ENCODE peak calls at places on chromosomes 2 and 18, in five cellular contexts. N is GM12878, V is K562, Y is SK-N-SH, A is HepG2. F is an unnamed sample.

GRCh38 chr2:196225213-196225612 is 53.8 kb upstream of the STK17B start:
- DNase-seq in A (no peak), Y (no peak), V (no peak), N (no peak), F (peak)

GRCh38 chr2:137981112-137981679 is 16.9 kb downstream of the HNMT start:
- DNase-seq in V (no peak), N (no peak), A (no peak), Y (no peak), F (no peak)

GRCh38 chr2:233288663-233289062 is 19.0 kb upstream of the SAG start:
- DNase-seq in Y (no peak), A (no peak), V (no peak), N (no peak), F (no peak)

GRCh38 chr18:49234984-49235383 is 225.5 kb downstream of the DYM start:
- DNase-seq in A (no peak), V (no peak), Y (no peak), N (no peak), F (no peak)

GRCh38 chr2:61811821-61812220 is 42.0 kb downstream of the FAM161A start:
- DNase-seq in Y (no peak), N (no peak), V (no peak), A (no peak), F (no peak)

GRCh38 chr2:69780907-69781306 is 39.0 kb downstream of the ANXA4 start:
- DNase-seq in V (no peak), A (peak), Y (no peak), N (no peak), F (no peak)

GRCh38 chr18:61333746-61334490 is 688 bp downstream of the CDH20 start:
- DNase-seq in N (no peak), V (no peak), A (no peak), Y (peak), F (no peak)

GRCh38 chr2:26768759-26769500 is 4.8 kb downstream of the SLC35F6 start:
- DNase-seq in V (peak), A (no peak), Y (no peak), N (no peak), F (no peak)

GRCh38 chr18:25284278-25284677 is 67.7 kb downstream of the ZNF521 start:
- DNase-seq in V (no peak), A (no peak), N (no peak), Y (no peak), F (no peak)
- TF ChIP-seq MXI1 in V (no peak), A (no peak), N (no peak), Y (no peak), F (no peak)

GRCh38 chr2:98870516-98871158 is 65.4 kb downstream of the CRACDL start:
- DNase-seq in A (no peak), Y (no peak), V (no peak), N (no peak), F (no peak)
- TF ChIP-seq MXI1 in A (no peak), Y (no peak), V (no peak), N (no peak), F (no peak)

GRCh38 chr2:231856959-231857358 is 69.2 kb downstream of the NPPC start:
- DNase-seq in N (no peak), Y (no peak), A (no peak), V (no peak), F (no peak)

DNA sequence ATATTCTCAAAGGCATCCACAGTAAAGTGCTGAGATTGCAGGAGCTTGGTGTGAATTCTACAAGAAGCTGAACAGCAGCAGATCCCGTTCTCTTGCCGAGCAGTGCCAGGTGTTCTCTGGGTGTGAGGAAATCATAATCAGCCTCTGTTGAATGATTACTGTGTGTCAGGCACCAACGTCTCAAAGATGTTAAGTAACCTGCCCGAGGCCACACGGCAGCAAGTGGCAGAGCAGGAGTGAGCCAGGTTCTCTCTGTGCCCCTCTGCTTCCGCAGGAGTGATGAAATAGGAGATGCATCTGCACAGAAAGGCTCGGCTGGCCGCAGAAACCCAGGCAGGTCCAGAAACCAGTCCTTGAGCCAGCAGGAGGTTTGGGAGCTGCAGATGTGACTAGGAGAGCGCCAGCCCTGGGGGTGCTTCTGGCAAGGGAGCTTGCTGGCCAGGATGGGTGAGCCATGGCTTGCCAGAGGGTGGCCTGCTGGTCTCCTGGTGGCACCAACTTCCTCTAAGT is 68.4 kb downstream of the COPS7B start:
- DNase-seq in N (no peak), Y (no peak), A (no peak), V (no peak), F (no peak)
- TF ChIP-seq MXI1 in N (no peak), Y (no peak), A (no peak), V (no peak), F (no peak)

GRCh38 chr2:1717129-1717528 is 27.2 kb downstream of the PXDN start:
- DNase-seq in N (no peak), Y (peak), A (no peak), V (no peak), F (no peak)
- TF ChIP-seq MXI1 in N (no peak), Y (no peak), A (no peak), V (no peak), F (no peak)

DNA sequence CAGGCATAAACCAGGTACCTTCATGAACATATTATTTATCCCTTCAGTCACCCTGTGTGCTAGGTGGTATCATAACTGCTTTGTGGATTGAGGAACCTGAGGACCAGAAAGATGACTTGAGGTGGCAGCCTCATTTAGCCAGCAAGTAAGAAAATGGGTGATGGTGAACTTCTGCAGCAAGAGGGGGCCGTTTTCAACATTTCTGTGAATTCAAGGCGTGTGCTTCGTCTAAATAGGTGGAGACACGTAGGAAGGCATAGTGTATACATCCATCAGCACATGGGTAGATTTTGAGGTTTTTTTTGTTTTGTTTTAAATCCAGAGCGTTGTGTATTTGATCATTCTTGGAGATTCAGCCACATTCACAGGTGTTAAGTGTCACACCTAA is 118.7 kb downstream of the SPTBN1 start:
- DNase-seq in A (no peak), V (no peak), N (no peak), Y (no peak), F (no peak)
- TF ChIP-seq MXI1 in A (no peak), V (no peak), N (no peak), Y (no peak), F (no peak)

F was measured in IMR-90.